ENCODE peak calls at places on chromosomes 3 and 15, in five cellular contexts. One of them, this sample, is unnamed.

GRCh38 chr15:95304116-95304873 is 1026.2 kb upstream of the NR2F2 start:
- DNase-seq in NB4: peak; percentile 58
- DNase-seq in stomach: no peak
- DNase-seq in Right ventricle myocardium superior: no peak
- DNase-seq in mucosa of gallbladder: peak; percentile 23
- DNase-seq in this sample: peak; percentile 63

GRCh38 chr15:99117111-99117510 is 12.2 kb downstream of the SYNM start:
- DNase-seq in NB4: no peak
- DNase-seq in stomach: no peak
- DNase-seq in Right ventricle myocardium superior: no peak
- DNase-seq in mucosa of gallbladder: no peak
- DNase-seq in this sample: no peak

GRCh38 chr15:65805019-65805738 is 13.1 kb upstream of the DENND4A start:
- DNase-seq in NB4: peak; percentile 66
- DNase-seq in stomach: no peak
- DNase-seq in Right ventricle myocardium superior: no peak
- DNase-seq in mucosa of gallbladder: no peak
- DNase-seq in this sample: no peak

GRCh38 chr15:60392601-60392985 is 5.2 kb downstream of the ANXA2 start:
- DNase-seq in NB4: no peak
- DNase-seq in stomach: no peak
- DNase-seq in Right ventricle myocardium superior: no peak
- DNase-seq in mucosa of gallbladder: no peak
- DNase-seq in this sample: peak; percentile 83

GRCh38 chr15:81270781-81271491 is 53.0 kb downstream of the STARD5 start:
- DNase-seq in NB4: no peak
- DNase-seq in stomach: no peak
- DNase-seq in Right ventricle myocardium superior: no peak
- DNase-seq in mucosa of gallbladder: no peak
- DNase-seq in this sample: peak; percentile 12

GRCh38 chr3:19644405-19644804 is 289.6 kb downstream of the EFHB start:
- DNase-seq in NB4: peak; percentile 32
- DNase-seq in stomach: no peak
- DNase-seq in Right ventricle myocardium superior: no peak
- DNase-seq in mucosa of gallbladder: no peak
- DNase-seq in this sample: no peak

GRCh38 chr3:46127503-46127902 is 80.6 kb downstream of the CCR1 start:
- DNase-seq in NB4: peak; percentile 63
- DNase-seq in stomach: no peak
- DNase-seq in Right ventricle myocardium superior: no peak
- DNase-seq in mucosa of gallbladder: no peak
- DNase-seq in this sample: peak; percentile 84

GRCh38 chr3:81554348-81554747 is 207.1 kb downstream of the GBE1 start:
- DNase-seq in NB4: peak; percentile 9
- DNase-seq in stomach: no peak
- DNase-seq in Right ventricle myocardium superior: no peak
- DNase-seq in mucosa of gallbladder: no peak
- DNase-seq in this sample: peak; percentile 37

GRCh38 chr3:9793161-9793781 is 389 bp downstream of the ARPC4 start:
- DNase-seq in NB4: peak; percentile 61
- DNase-seq in stomach: no peak
- DNase-seq in Right ventricle myocardium superior: peak; percentile 44
- DNase-seq in mucosa of gallbladder: no peak
- DNase-seq in this sample: peak; percentile 52

GRCh38 chr3:187292631-187293513 is 1.3 kb upstream of the MASP1 start:
- DNase-seq in NB4: no peak
- DNase-seq in stomach: no peak
- DNase-seq in Right ventricle myocardium superior: no peak
- DNase-seq in mucosa of gallbladder: no peak
- DNase-seq in this sample: peak; percentile 42

GRCh38 chr3:62667714-62668113 is 207.5 kb downstream of the CADPS start:
- DNase-seq in NB4: peak; percentile 4
- DNase-seq in stomach: no peak
- DNase-seq in Right ventricle myocardium superior: no peak
- DNase-seq in mucosa of gallbladder: no peak
- DNase-seq in this sample: no peak

GRCh38 chr3:183895296-183895695 is 10.6 kb upstream of the PARL start:
- DNase-seq in NB4: peak; percentile 57
- DNase-seq in stomach: no peak
- DNase-seq in Right ventricle myocardium superior: no peak
- DNase-seq in mucosa of gallbladder: peak; percentile 18
- DNase-seq in this sample: peak; percentile 73

GRCh38 chr3:136193273-136194043 is 2.7 kb downstream of the MSL2 start:
- DNase-seq in NB4: peak; percentile 67
- DNase-seq in stomach: no peak
- DNase-seq in Right ventricle myocardium superior: no peak
- DNase-seq in mucosa of gallbladder: no peak
- DNase-seq in this sample: peak; percentile 24

GRCh38 chr3:57068437-57069089 is 8.1 kb downstream of the SPATA12 start:
- DNase-seq in NB4: peak; percentile 97
- DNase-seq in stomach: no peak
- DNase-seq in Right ventricle myocardium superior: peak; percentile 63
- DNase-seq in mucosa of gallbladder: peak; percentile 63
- DNase-seq in this sample: peak; percentile 99

GRCh38 chr3:134649106-134649705 is 1.6 kb downstream of the KY start:
- DNase-seq in NB4: no peak
- DNase-seq in stomach: no peak
- DNase-seq in Right ventricle myocardium superior: no peak
- DNase-seq in mucosa of gallbladder: no peak
- DNase-seq in this sample: no peak

GRCh38 chr15:25179673-25180511 is 225.1 kb downstream of the SNRPN start:
- DNase-seq in NB4: no peak
- DNase-seq in stomach: peak; percentile 20
- DNase-seq in Right ventricle myocardium superior: peak; percentile 31
- DNase-seq in mucosa of gallbladder: no peak
- DNase-seq in this sample: no peak

GRCh38 chr3:46386206-46386605 is 15.5 kb downstream of the CCR5 start:
- DNase-seq in NB4: peak; percentile 78
- DNase-seq in stomach: no peak
- DNase-seq in Right ventricle myocardium superior: no peak
- DNase-seq in mucosa of gallbladder: no peak
- DNase-seq in this sample: no peak

GRCh38 chr3:13233487-13234154 is 160.4 kb upstream of the IQSEC1 start:
- DNase-seq in NB4: peak; percentile 39
- DNase-seq in stomach: no peak
- DNase-seq in Right ventricle myocardium superior: peak; percentile 36
- DNase-seq in mucosa of gallbladder: no peak
- DNase-seq in this sample: no peak

GRCh38 chr15:57133127-57133968 is 214.9 kb downstream of the TCF12 start:
- DNase-seq in NB4: no peak
- DNase-seq in stomach: no peak
- DNase-seq in Right ventricle myocardium superior: no peak
- DNase-seq in mucosa of gallbladder: peak; percentile 36
- DNase-seq in this sample: no peak

GRCh38 chr15:73996939-73997338 is 2.4 kb downstream of the PML start:
- DNase-seq in NB4: peak; percentile 68
- DNase-seq in stomach: no peak
- DNase-seq in Right ventricle myocardium superior: no peak
- DNase-seq in mucosa of gallbladder: no peak
- DNase-seq in this sample: peak; percentile 70

GRCh38 chr3:43344520-43344919 is 58.2 kb downstream of the SNRK start:
- DNase-seq in NB4: no peak
- DNase-seq in stomach: no peak
- DNase-seq in Right ventricle myocardium superior: no peak
- DNase-seq in mucosa of gallbladder: no peak
- DNase-seq in this sample: no peak

GRCh38 chr3:105868745-105869530 is at the start of gene CBLB:
- DNase-seq in NB4: peak; percentile 88
- DNase-seq in stomach: peak; percentile 91
- DNase-seq in Right ventricle myocardium superior: peak; percentile 96
- DNase-seq in mucosa of gallbladder: peak; percentile 92
- DNase-seq in this sample: peak; percentile 99

GRCh38 chr3:102238362-102238761 is 196.5 kb upstream of the ZPLD1 start:
- DNase-seq in NB4: no peak
- DNase-seq in stomach: no peak
- DNase-seq in Right ventricle myocardium superior: no peak
- DNase-seq in mucosa of gallbladder: no peak
- DNase-seq in this sample: no peak

GRCh38 chr3:55935241-55935640 is 448.1 kb upstream of the WNT5A start:
- DNase-seq in NB4: no peak
- DNase-seq in stomach: no peak
- DNase-seq in Right ventricle myocardium superior: no peak
- DNase-seq in mucosa of gallbladder: no peak
- DNase-seq in this sample: no peak

GRCh38 chr3:50671331-50671730 is 3.4 kb upstream of the DOCK3 start:
- DNase-seq in NB4: peak; percentile 30
- DNase-seq in stomach: no peak
- DNase-seq in Right ventricle myocardium superior: no peak
- DNase-seq in mucosa of gallbladder: no peak
- DNase-seq in this sample: peak; percentile 83

GRCh38 chr3:146241523-146242240 is 9.2 kb downstream of the PLSCR4 start:
- DNase-seq in NB4: no peak
- DNase-seq in stomach: no peak
- DNase-seq in Right ventricle myocardium superior: no peak
- DNase-seq in mucosa of gallbladder: peak; percentile 44
- DNase-seq in this sample: peak; percentile 75

GRCh38 chr15:59995568-59996349 is 8.4 kb upstream of the FOXB1 start:
- DNase-seq in NB4: no peak
- DNase-seq in stomach: no peak
- DNase-seq in Right ventricle myocardium superior: no peak
- DNase-seq in mucosa of gallbladder: no peak
- DNase-seq in this sample: no peak

GRCh38 chr3:42872718-42873117 is 3.0 kb downstream of the CYP8B1 start:
- DNase-seq in NB4: no peak
- DNase-seq in stomach: no peak
- DNase-seq in Right ventricle myocardium superior: no peak
- DNase-seq in mucosa of gallbladder: no peak
- DNase-seq in this sample: peak; percentile 7